ENCODE peak calls at places on chromosomes 4 and X, in six cellular contexts. One of them, this sample, is unnamed.

GRCh38 chr4:113919145-113919544 is 60.3 kb downstream of the ARSJ start:
- DNase-seq in HCT116: no peak
- DNase-seq in SK-N-SH: no peak
- DNase-seq in HepG2: no peak
- DNase-seq in K562: no peak
- DNase-seq in H1: no peak
- DNase-seq in this sample: no peak

GRCh38 chr4:185987976-185988627 is 80.9 kb upstream of the TLR3 start:
- DNase-seq in HCT116: no peak
- DNase-seq in SK-N-SH: no peak
- DNase-seq in HepG2: no peak
- DNase-seq in K562: no peak
- DNase-seq in H1: no peak
- DNase-seq in this sample: no peak

GRCh38 chrX:107673933-107674479 is 45.7 kb downstream of the PRPS1 start:
- DNase-seq in HCT116: no peak
- DNase-seq in SK-N-SH: no peak
- DNase-seq in HepG2: no peak
- DNase-seq in K562: peak
- DNase-seq in H1: no peak
- DNase-seq in this sample: no peak

GRCh38 chr4:142379277-142380051 is 466.6 kb downstream of the INPP4B start:
- DNase-seq in HCT116: peak
- DNase-seq in SK-N-SH: no peak
- DNase-seq in HepG2: no peak
- DNase-seq in K562: no peak
- DNase-seq in H1: peak
- DNase-seq in this sample: peak

GRCh38 chr4:159503243-159503642 is 400.4 kb downstream of the RAPGEF2 start:
- DNase-seq in HCT116: no peak
- DNase-seq in SK-N-SH: no peak
- DNase-seq in HepG2: no peak
- DNase-seq in K562: no peak
- DNase-seq in H1: no peak
- DNase-seq in this sample: no peak

GRCh38 chr4:83040269-83040668 is 5.3 kb downstream of the COPS4 start:
- DNase-seq in HCT116: no peak
- DNase-seq in SK-N-SH: no peak
- DNase-seq in HepG2: no peak
- DNase-seq in K562: no peak
- DNase-seq in H1: no peak
- DNase-seq in this sample: no peak

GRCh38 chrX:149531599-149531998 is 9.2 kb upstream of the EOLA1 start:
- DNase-seq in HCT116: no peak
- DNase-seq in SK-N-SH: no peak
- DNase-seq in HepG2: no peak
- DNase-seq in K562: no peak
- DNase-seq in H1: no peak
- DNase-seq in this sample: no peak

GRCh38 chr4:2367626-2368025 is 50.8 kb downstream of the ZFYVE28 start:
- DNase-seq in HCT116: no peak
- DNase-seq in SK-N-SH: no peak
- DNase-seq in HepG2: no peak
- DNase-seq in K562: no peak
- DNase-seq in H1: no peak
- DNase-seq in this sample: no peak

GRCh38 chr4:76634239-76634638 is 199.2 kb downstream of the SHROOM3 start:
- DNase-seq in HCT116: no peak
- DNase-seq in SK-N-SH: no peak
- DNase-seq in HepG2: no peak
- DNase-seq in K562: no peak
- DNase-seq in H1: no peak
- DNase-seq in this sample: no peak

GRCh38 chr4:177809786-177810185 is 367.5 kb upstream of the AGA start:
- DNase-seq in HCT116: no peak
- DNase-seq in SK-N-SH: no peak
- DNase-seq in HepG2: no peak
- DNase-seq in K562: no peak
- DNase-seq in H1: no peak
- DNase-seq in this sample: no peak
- TF ChIP-seq JUND in HCT116: no peak
- TF ChIP-seq JUND in SK-N-SH: no peak
- TF ChIP-seq JUND in HepG2: no peak
- TF ChIP-seq JUND in K562: no peak
- TF ChIP-seq JUND in H1: no peak
- TF ChIP-seq JUND in this sample: no peak

GRCh38 chr4:101500742-101501141 is 153.4 kb upstream of the PPP3CA start:
- DNase-seq in HCT116: no peak
- DNase-seq in SK-N-SH: no peak
- DNase-seq in HepG2: no peak
- DNase-seq in K562: no peak
- DNase-seq in H1: no peak
- DNase-seq in this sample: no peak
- TF ChIP-seq JUND in HCT116: no peak
- TF ChIP-seq JUND in SK-N-SH: no peak
- TF ChIP-seq JUND in HepG2: no peak
- TF ChIP-seq JUND in K562: no peak
- TF ChIP-seq JUND in H1: no peak
- TF ChIP-seq JUND in this sample: no peak

GRCh38 chrX:113222305-113222704 is 381.7 kb upstream of the AMOT start:
- DNase-seq in HCT116: no peak
- DNase-seq in SK-N-SH: no peak
- DNase-seq in HepG2: no peak
- DNase-seq in K562: no peak
- DNase-seq in H1: no peak
- DNase-seq in this sample: no peak
- TF ChIP-seq JUND in HCT116: no peak
- TF ChIP-seq JUND in SK-N-SH: no peak
- TF ChIP-seq JUND in HepG2: no peak
- TF ChIP-seq JUND in K562: no peak
- TF ChIP-seq JUND in H1: no peak
- TF ChIP-seq JUND in this sample: no peak

DNA sequence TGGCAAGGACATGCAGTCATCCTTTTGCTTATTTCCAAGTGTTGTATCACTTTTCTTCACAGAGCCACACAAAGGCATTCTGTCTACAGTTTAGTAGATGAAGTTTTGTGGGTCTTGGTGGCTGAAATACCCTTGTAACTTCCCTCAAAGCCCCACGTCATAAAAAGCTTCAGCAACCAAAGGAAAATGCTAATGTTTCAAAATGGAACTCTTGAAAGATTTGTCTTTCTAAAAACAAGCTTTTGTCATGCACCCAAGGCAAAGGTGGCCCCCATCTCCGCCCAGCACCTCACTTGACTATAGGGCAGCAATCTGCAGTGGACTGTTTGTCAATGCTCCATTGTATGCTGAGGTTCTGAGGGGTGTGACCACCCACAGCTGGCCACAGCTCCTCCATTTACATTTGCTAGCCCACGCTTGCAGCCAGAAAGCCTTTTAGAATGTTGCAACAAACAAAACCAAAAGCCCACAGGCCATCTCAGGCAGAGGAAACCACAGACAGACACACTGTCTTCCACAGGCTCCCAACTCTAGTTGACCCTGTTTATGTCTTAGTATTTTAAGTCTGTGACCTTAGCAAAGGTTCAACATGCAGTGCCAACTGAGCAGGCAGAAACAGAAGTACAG is 87.2 kb upstream of the FAM9C start:
- DNase-seq in HCT116: no peak
- DNase-seq in SK-N-SH: no peak
- DNase-seq in HepG2: peak
- DNase-seq in K562: no peak
- DNase-seq in H1: no peak
- DNase-seq in this sample: no peak
- TF ChIP-seq JUND in HCT116: no peak
- TF ChIP-seq JUND in SK-N-SH: no peak
- TF ChIP-seq JUND in HepG2: no peak
- TF ChIP-seq JUND in K562: no peak
- TF ChIP-seq JUND in H1: no peak
- TF ChIP-seq JUND in this sample: no peak

DNA sequence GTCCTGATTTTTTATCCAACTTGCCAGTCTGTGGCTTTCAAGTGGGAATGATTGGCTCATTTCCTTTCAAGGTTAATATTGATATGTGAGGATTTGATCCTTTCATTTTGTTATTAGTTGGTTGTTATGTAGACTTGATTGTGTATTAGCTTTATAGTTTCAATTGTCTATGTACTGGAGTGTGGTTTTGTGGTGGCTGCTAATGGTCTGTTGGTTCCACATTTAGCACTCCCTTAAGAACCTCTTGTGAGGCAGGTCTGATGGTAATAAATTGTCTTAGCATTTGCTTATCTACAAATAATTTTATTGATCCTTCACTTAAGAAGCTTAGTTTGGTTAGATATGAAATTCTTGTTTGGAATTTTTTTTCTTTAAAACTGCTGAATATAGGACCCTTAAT is 190.6 kb downstream of the CPXCR1 start:
- DNase-seq in HCT116: no peak
- DNase-seq in SK-N-SH: no peak
- DNase-seq in HepG2: no peak
- DNase-seq in K562: no peak
- DNase-seq in H1: no peak
- DNase-seq in this sample: no peak
- TF ChIP-seq JUND in HCT116: no peak
- TF ChIP-seq JUND in SK-N-SH: no peak
- TF ChIP-seq JUND in HepG2: no peak
- TF ChIP-seq JUND in K562: no peak
- TF ChIP-seq JUND in H1: no peak
- TF ChIP-seq JUND in this sample: no peak

DNA sequence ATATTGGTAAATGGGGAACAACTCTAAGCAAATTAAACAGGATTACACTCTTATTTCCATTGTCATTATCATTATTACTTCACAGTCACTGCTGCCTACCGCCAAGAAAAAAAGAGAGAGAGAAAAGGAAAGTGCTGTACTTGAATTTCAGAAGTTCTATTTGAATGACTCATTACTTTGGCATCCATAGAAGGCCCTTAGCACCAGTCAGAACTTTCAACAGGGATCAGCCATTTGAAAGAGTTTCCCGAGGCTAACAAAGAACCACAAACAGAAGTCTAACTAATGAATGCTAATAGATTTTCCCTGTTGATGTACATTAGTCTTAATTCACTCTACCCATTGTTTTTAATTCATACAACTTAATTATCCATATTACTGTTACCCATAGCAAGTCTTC is 116.3 kb downstream of the SHROOM4 start:
- DNase-seq in HCT116: no peak
- DNase-seq in SK-N-SH: no peak
- DNase-seq in HepG2: no peak
- DNase-seq in K562: no peak
- DNase-seq in H1: no peak
- DNase-seq in this sample: peak
- TF ChIP-seq JUND in HCT116: no peak
- TF ChIP-seq JUND in SK-N-SH: peak
- TF ChIP-seq JUND in HepG2: no peak
- TF ChIP-seq JUND in K562: no peak
- TF ChIP-seq JUND in H1: peak
- TF ChIP-seq JUND in this sample: no peak

GRCh38 chrX:51484616-51485015 is 11.8 kb downstream of the NUDT11 start:
- DNase-seq in HCT116: no peak
- DNase-seq in SK-N-SH: no peak
- DNase-seq in HepG2: no peak
- DNase-seq in K562: no peak
- DNase-seq in H1: no peak
- DNase-seq in this sample: no peak
- TF ChIP-seq JUND in HCT116: no peak
- TF ChIP-seq JUND in SK-N-SH: no peak
- TF ChIP-seq JUND in HepG2: no peak
- TF ChIP-seq JUND in K562: no peak
- TF ChIP-seq JUND in H1: no peak
- TF ChIP-seq JUND in this sample: no peak

GRCh38 chrX:133542476-133542875 is 127.2 kb upstream of the GPC4 start:
- DNase-seq in HCT116: no peak
- DNase-seq in SK-N-SH: no peak
- DNase-seq in HepG2: no peak
- DNase-seq in K562: no peak
- DNase-seq in H1: no peak
- DNase-seq in this sample: no peak
- TF ChIP-seq JUND in HCT116: no peak
- TF ChIP-seq JUND in SK-N-SH: no peak
- TF ChIP-seq JUND in HepG2: no peak
- TF ChIP-seq JUND in K562: no peak
- TF ChIP-seq JUND in H1: no peak
- TF ChIP-seq JUND in this sample: no peak

DNA sequence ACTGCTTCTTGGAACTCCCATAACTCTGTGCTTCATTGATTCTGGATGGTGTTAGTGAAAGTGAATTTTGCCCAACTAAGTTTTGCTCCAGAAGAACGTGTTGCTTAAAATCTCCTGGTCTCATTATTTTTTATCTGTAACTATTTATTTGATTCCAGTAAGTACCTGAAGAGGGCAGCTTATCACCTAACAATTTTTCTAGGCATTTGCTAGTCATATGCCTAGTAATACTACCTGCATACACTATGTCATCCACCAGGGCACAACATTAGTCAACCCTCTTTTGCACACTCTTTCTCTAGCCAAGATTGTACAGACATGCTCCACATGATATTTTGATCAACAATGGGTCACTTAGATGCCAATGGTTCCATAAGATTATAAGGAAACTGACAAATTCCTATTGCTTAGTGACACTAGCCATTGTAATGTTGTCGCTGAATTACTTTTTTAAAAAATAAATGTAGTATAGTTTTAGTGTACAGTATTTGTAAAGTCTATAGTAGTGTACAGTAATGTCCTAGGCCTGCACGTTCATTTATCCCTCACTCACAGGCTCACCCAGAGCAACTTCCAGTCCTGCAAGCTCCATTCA is 499.9 kb upstream of the AADAT start:
- DNase-seq in HCT116: peak
- DNase-seq in SK-N-SH: peak
- DNase-seq in HepG2: peak
- DNase-seq in K562: no peak
- DNase-seq in H1: no peak
- DNase-seq in this sample: peak
- TF ChIP-seq JUND in HCT116: no peak
- TF ChIP-seq JUND in SK-N-SH: no peak
- TF ChIP-seq JUND in HepG2: no peak
- TF ChIP-seq JUND in K562: no peak
- TF ChIP-seq JUND in H1: no peak
- TF ChIP-seq JUND in this sample: no peak